ENCODE peak calls at places on chromosomes 6 and 20, in six cellular contexts. A is HCT116, R is H1, S is HepG2, L is GM12878, Y is K562. O is an unnamed sample.

GRCh38 chr6:131894735-131895424 is 56.3 kb downstream of the CCN2 start:
- DNase-seq in R (no peak), L (no peak), S (peak), Y (no peak), A (no peak), O (no peak)

GRCh38 chr20:8777866-8778265 is 291.0 kb upstream of the PLCB4 start:
- DNase-seq in R (no peak), L (no peak), S (no peak), Y (no peak), A (no peak), O (no peak)

GRCh38 chr6:108993876-108994275 is 100.8 kb downstream of the SESN1 start:
- DNase-seq in S (no peak), R (no peak), Y (no peak), L (no peak), A (no peak), O (no peak)

GRCh38 chr6:111427341-111428116 is 55.5 kb downstream of the REV3L start:
- DNase-seq in S (peak), Y (no peak), L (peak), A (no peak), R (no peak), O (no peak)

GRCh38 chr20:50295345-50295744 is 104.7 kb downstream of the CEBPB start:
- DNase-seq in S (no peak), A (no peak), Y (no peak), R (no peak), L (no peak), O (no peak)

GRCh38 chr6:92043782-92044181 is 1375.6 kb downstream of the EPHA7 start:
- DNase-seq in Y (no peak), L (no peak), A (no peak), S (no peak), R (no peak), O (no peak)

GRCh38 chr6:141401168-141401567 is 731.6 kb upstream of the GJE1 start:
- DNase-seq in S (no peak), L (no peak), R (no peak), A (no peak), Y (no peak), O (no peak)

GRCh38 chr6:136551103-136551502 is 881 bp upstream of the MAP7 start:
- DNase-seq in A (no peak), R (no peak), Y (no peak), S (no peak), L (no peak), O (peak)

GRCh38 chr6:166904101-166904746 is 52.1 kb downstream of the RNASET2 start:
- DNase-seq in S (no peak), L (no peak), A (no peak), R (no peak), Y (no peak), O (no peak)

GRCh38 chr6:14333556-14334305 is 216.2 kb downstream of the CD83 start:
- DNase-seq in A (no peak), Y (no peak), R (no peak), S (no peak), L (no peak), O (no peak)

GRCh38 chr6:81696505-81696904 is 56.0 kb downstream of the TENT5A start:
- DNase-seq in S (peak), L (no peak), R (no peak), Y (no peak), A (no peak), O (no peak)

GRCh38 chr20:54468082-54468481 is 7.3 kb upstream of the DOK5 start:
- DNase-seq in R (no peak), S (no peak), A (no peak), L (no peak), Y (no peak), O (no peak)

GRCh38 chr6:35725721-35726438 is 11.0 kb upstream of the ARMC12 start:
- DNase-seq in R (no peak), Y (no peak), L (no peak), S (peak), A (no peak), O (no peak)

GRCh38 chr20:10429443-10429981 is 4.5 kb downstream of the MKKS start:
- DNase-seq in L (no peak), Y (no peak), A (no peak), S (peak), R (no peak), O (no peak)

GRCh38 chr20:52048365-52048764 is 143.2 kb downstream of the ZFP64 start:
- DNase-seq in L (no peak), S (no peak), Y (no peak), A (no peak), R (peak), O (no peak)

GRCh38 chr20:52054123-52054522 is 137.5 kb downstream of the ZFP64 start:
- DNase-seq in R (no peak), S (no peak), Y (no peak), L (no peak), A (no peak), O (no peak)

GRCh38 chr20:52047811-52048302 is 143.7 kb downstream of the ZFP64 start:
- DNase-seq in L (no peak), A (no peak), Y (no peak), S (no peak), R (no peak), O (no peak)

GRCh38 chr20:52049001-52049731 is 142.4 kb downstream of the ZFP64 start:
- DNase-seq in S (no peak), A (no peak), Y (no peak), R (no peak), L (no peak), O (no peak)
- H2AFZ ChIP-seq in S (no peak), A (no peak), Y (no peak), R (no peak), L (no peak), O (no peak)

DNA sequence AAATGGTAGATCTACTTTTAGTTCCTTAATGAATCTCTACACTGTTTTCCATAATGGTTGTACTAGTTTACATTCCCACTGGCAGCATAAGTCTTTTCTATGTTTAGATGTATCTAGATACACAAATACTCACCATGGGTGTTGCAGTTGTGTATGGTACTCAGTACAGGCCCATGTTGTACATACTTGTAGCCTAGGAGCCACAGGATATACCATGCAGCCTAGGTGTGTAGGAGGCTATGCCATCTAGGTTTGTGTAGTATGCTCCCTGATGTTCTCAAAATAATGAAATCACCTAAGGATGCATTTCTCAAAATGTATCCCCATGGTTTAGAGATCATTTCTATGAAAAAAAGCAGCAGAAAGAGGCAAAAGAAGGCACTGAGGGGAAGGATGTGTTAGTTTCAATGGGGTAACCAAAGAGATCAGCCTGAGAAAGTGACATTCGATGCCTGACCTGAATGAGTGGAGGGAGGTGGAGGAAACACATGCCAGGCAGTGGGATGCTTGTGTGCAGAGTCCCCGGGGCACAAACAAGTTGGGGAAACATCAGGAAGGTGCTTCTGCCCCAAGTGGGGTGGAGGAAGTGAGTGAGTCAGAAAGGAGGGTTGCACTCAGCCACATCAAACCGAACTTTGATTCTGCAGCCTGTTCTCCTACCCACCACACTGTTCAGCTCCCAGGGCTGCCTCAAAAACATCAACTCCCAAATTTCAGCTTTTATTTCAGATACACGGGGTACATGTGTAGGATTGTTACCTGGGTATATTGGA is 191.2 kb downstream of the ZNF217 start:
- DNase-seq in A (no peak), Y (no peak), R (no peak), L (no peak), S (no peak), O (no peak)
- TF ChIP-seq JUND in A (no peak), Y (no peak), R (no peak), L (no peak), S (no peak), O (no peak)

DNA sequence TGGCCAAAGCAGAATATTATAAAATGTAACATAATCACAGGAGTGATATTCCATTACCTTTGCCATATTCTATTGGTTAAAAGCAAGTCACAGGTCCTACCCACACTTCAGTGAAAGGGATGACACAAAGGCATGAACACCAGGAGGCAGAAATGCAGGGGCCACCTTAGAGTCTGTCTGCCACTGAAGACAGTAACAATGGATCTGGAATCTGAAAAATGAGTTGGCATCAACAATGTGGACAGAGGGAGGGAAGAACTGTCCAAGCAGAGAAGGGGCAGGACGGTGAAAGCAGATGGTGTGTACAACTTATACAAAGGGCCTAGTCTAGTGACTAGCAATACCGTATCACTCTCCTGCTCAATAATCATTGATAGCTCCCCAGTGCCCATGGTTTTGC is 6.6 kb upstream of the LPIN3 start:
- DNase-seq in A (no peak), S (no peak), R (no peak), L (no peak), Y (no peak), O (no peak)
- H2AFZ ChIP-seq in A (no peak), S (no peak), R (no peak), L (no peak), Y (no peak), O (no peak)

GRCh38 chr6:24426729-24427446 is 24.2 kb downstream of the MRS2 start:
- DNase-seq in R (no peak), Y (no peak), A (no peak), L (no peak), S (no peak), O (no peak)

GRCh38 chr6:24431045-24431451 is 28.3 kb downstream of the MRS2 start:
- DNase-seq in R (peak), A (peak), Y (peak), L (no peak), S (peak), O (peak)

GRCh38 chr6:24430086-24430485 is 27.4 kb downstream of the MRS2 start:
- DNase-seq in L (no peak), A (no peak), Y (no peak), S (no peak), R (no peak), O (no peak)

GRCh38 chr6:24425091-24425490 is 22.4 kb downstream of the MRS2 start:
- DNase-seq in L (no peak), R (no peak), A (no peak), Y (no peak), S (no peak), O (no peak)

DNA sequence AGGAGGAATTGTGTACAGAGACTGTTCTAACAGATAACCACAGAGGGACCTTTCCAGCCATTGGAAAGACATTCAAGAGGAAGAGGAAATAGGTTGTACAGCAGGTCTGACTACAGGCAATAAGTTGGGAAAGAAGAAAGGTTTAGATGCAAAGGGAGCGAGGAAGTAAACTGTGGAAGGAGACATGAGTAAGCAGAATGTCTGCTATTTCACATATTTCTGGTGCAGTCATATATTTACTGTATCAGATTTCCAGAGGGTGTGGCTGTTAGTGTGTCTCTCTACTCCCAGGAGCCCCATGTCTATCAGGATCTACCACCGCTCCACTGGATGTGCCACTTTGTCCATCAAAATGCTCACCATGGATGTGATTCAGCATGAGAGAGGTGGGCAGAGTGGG is 25.9 kb downstream of the MRS2 start:
- DNase-seq in L (no peak), R (no peak), S (no peak), A (no peak), Y (no peak), O (no peak)
- TF ChIP-seq JUND in L (no peak), R (no peak), S (no peak), A (no peak), Y (no peak), O (no peak)

O was measured in SK-N-SH.